ENCODE peak calls at places on chromosomes 12 and 14, in five cellular contexts. J, L, Y, U and C are unnamed samples. For H3K4me1, the result is how much of the 10 kb centered on the place peaks cover.

GRCh38 chr12:105980048-105980447 is 158.7 kb downstream of the NUAK1 start:
- DNase-seq in Y (no peak), J (no peak), U (no peak), L (no peak), C (no peak)

GRCh38 chr12:121800694-121801600 is 2.9 kb upstream of the SETD1B start:
- DNase-seq in L (peak), J (peak), U (peak), Y (peak), C (peak)

GRCh38 chr12:28242888-28243633 is 52.8 kb downstream of the CCDC91 start:
- DNase-seq in U (no peak), J (no peak), L (peak), Y (no peak), C (no peak)

GRCh38 chr12:77229640-77230442 is 164.5 kb upstream of the E2F7 start:
- DNase-seq in J (no peak), Y (no peak), U (no peak), L (peak), C (no peak)

GRCh38 chr12:105279460-105280056 is 43.6 kb upstream of the APPL2 start:
- DNase-seq in U (peak), J (no peak), L (no peak), Y (no peak), C (no peak)

GRCh38 chr12:107801150-107801549 is 26.6 kb downstream of the ASCL4 start:
- DNase-seq in L (no peak), Y (no peak), J (no peak), U (no peak), C (no peak)

GRCh38 chr12:82862069-82862841 is 175.5 kb downstream of the TMTC2 start:
- DNase-seq in Y (no peak), L (peak), J (no peak), U (no peak), C (no peak)

GRCh38 chr12:11863478-11863906 is 207.2 kb upstream of the BCL2L14 start:
- DNase-seq in J (no peak), L (no peak), U (no peak), Y (peak), C (no peak)

GRCh38 chr12:96177013-96177412 is 17.2 kb upstream of the ELK3 start:
- DNase-seq in J (no peak), L (peak), U (no peak), Y (no peak), C (no peak)

GRCh38 chr12:95700316-95700785 is 90.2 kb downstream of the NTN4 start:
- DNase-seq in L (peak), U (peak), Y (no peak), J (no peak), C (no peak)

GRCh38 chr14:79585845-79586244 is 625.5 kb downstream of the DIO2 start:
- DNase-seq in L (peak), J (no peak), Y (no peak), U (peak), C (no peak)

GRCh38 chr12:62813031-62813829 is 121.7 kb downstream of the PPM1H start:
- DNase-seq in Y (peak), U (peak), L (no peak), J (peak), C (no peak)

GRCh38 chr14:71672596-71672995 is 259.6 kb upstream of the RGS6 start:
- DNase-seq in L (no peak), Y (no peak), J (no peak), U (no peak), C (no peak)

GRCh38 chr12:28882444-28882843 is 266.6 kb upstream of the FAR2 start:
- DNase-seq in U (no peak), J (no peak), Y (no peak), L (peak), C (no peak)

GRCh38 chr12:107844312-107844921 is 69.9 kb downstream of the ASCL4 start:
- DNase-seq in U (no peak), Y (no peak), J (peak), L (no peak), C (no peak)

GRCh38 chr14:77186911-77187648 is 5.5 kb downstream of the TMEM63C start:
- DNase-seq in J (no peak), L (peak), Y (no peak), U (peak), C (no peak)

DNA sequence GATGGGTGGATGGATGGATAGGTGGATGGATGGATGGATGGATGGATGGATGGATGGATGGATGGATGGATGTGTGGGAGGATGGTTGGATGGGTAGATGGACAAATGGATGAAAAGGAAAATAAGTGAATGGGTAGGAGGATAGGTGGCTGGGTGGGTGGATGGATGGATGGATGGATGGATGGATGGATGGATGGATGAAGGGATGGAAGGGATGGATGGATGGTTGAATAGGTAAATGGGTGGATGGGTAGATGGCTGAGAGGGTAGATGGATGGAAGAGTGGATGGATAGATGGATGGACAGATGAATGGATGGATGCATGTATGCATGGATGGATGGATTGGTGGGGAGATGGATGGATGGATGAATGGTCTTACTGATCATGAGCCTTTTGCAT is 36.5 kb downstream of the MAP1LC3B2 start:
- DNase-seq in Y (no peak), U (no peak), L (no peak), J (no peak), C (no peak)
- H3K4me1 ChIP-seq in Y (under half), U (under half), L (under half), J (half or more), C (under half)

GRCh38 chr14:22839159-22839779 is 2.9 kb downstream of the MMP14 start:
- DNase-seq in Y (peak), L (no peak), J (no peak), U (no peak), C (peak)

GRCh38 chr14:22838631-22839041 is 2.3 kb downstream of the MMP14 start:
- DNase-seq in L (no peak), U (no peak), J (no peak), Y (peak), C (no peak)

GRCh38 chr14:22836301-22837058 is at the start of gene MMP14:
- DNase-seq in U (no peak), L (peak), J (peak), Y (peak), C (peak)

GRCh38 chr14:22837059-22837749 is 819 bp downstream of the MMP14 start:
- DNase-seq in L (peak), J (peak), Y (peak), U (no peak), C (peak)

GRCh38 chr14:22837750-22838538 is 1.6 kb downstream of the MMP14 start:
- DNase-seq in Y (peak), L (peak), J (no peak), U (no peak), C (no peak)
- H3K4me3 ChIP-seq in Y (peak), L (peak), J (peak), U (no peak), C (peak)

DNA sequence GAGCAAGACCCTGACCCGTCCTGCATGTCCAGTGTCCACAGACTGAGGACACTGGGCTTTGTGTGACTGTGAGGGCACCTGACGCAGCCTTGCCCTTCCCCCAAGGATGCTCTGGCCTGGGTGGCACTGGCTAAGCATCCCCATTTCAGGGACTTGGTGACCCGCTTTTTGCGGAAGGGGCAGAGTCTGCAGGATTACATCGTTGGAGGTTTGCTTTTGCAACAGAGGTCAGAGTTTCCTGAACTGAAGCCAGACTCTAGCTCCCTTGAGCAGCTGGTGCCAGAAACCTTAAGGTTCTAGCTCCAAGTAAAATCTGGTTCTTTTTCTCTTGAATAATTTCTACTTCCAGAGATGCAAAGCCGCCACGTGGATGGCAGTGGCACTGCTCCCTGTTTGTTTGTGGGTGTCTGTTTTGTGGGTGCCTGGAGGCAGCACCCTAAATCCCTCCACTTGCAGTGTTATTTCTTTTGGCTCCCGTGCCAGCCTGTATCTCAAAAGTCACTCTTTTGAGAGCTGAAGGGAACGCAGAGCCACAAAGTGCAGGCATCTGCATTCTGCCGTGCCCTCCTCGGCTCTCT is 184.7 kb downstream of the TSPAN9 start:
- DNase-seq in L (no peak), J (peak), U (no peak), Y (peak), C (no peak)
- TF ChIP-seq CTCF in L (no peak), J (no peak), U (no peak), Y (no peak), C (no peak)

GRCh38 chr14:56085471-56085870 is 32.7 kb upstream of the PELI2 start:
- DNase-seq in L (peak), J (no peak), Y (no peak), U (peak), C (peak)
- H3K4me1 ChIP-seq in L (under half), J (under half), Y (under half), U (under half), C (under half)

GRCh38 chr12:54030442-54030801 is 2.2 kb downstream of the HOXC6 start:
- DNase-seq in L (no peak), U (no peak), Y (no peak), J (no peak), C (no peak)
- H3K4me3 ChIP-seq in L (no peak), U (no peak), Y (peak), J (no peak), C (no peak)

GRCh38 chr12:4855121-4855924 is 54.4 kb upstream of the KCNA1 start:
- DNase-seq in J (no peak), L (peak), Y (peak), U (peak), C (peak)
- TF ChIP-seq CTCF in J (peak), L (peak), Y (peak), U (peak), C (peak)

DNA sequence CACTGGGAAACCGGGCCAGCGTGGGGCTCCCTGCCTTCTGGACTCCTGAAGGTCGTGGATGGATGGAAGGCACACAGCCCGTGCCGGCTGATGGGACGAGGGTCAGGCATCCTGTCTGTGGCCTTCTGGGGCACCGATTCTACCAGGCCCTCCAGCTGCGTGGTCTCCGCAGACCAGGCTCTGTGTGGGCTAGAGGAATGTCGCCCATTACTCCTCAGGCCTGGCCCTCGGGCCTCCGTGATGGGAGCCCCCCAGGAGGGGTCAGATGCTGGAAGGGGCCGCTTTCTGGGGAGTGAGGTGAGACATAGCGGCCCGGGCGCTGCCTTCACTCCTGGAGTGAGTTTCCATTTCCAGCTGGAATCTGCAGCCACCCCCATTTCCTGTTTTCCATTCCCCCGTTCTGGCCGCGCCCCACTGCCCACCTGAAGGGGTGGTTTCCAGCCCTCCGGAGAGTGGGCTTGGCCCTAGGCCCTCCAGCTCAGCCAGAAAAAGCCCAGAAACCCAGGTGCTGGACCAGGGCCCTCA is 26.9 kb downstream of the HIP1R start:
- DNase-seq in U (no peak), L (no peak), J (no peak), Y (no peak), C (no peak)
- H3K4me1 ChIP-seq in U (under half), L (under half), J (under half), Y (under half), C (under half)

DNA sequence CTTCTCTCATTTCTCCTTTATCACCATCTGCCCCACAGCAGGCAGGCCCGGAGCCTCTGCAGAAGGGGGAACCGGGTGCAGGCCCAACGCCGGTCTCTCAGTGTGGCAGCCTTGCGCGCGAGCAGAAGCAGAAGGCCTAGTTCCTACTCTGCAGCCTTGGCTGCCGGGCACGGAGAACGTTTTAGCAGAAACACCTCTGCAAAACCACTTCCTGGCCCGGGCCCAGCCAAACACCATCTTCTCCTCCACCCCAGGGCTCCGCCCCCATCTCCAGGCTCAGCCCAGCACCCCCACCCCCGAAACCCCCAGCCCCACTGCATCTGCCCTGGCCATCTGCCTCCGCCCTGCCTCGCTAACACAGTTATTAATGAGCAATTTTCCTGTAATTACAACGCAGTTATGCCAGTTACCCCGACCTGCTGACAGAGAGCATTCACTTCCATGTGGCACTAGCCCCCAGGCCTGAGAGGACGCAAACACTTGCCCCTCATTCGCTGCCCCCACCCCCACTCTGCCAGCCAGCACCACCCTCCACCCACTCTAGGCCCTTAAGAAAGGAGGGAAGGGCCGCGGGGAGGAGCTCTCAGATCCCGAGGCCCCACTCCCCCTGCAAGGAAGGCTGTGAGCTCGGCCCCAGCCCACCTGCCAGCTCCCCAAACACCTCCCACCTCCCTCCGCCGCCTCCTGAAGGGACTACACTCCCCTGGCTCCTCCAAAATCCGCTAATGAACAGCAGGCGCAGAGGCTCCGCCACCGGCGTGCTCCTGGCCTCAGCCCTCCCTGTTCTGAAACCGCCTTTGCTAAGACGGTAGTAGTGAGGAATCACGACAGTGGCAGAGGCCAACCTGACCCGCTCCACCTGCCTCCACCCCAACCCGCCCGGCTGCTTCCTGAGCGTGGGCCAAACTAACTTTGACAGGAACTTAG is 44.7 kb upstream of the FBRSL1 start:
- DNase-seq in L (no peak), J (peak), U (no peak), Y (no peak), C (no peak)
- H3K4me3 ChIP-seq in L (peak), J (peak), U (peak), Y (peak), C (peak)

GRCh38 chr12:128057586-128057985 is 209.4 kb upstream of the TMEM132C start:
- DNase-seq in L (no peak), U (no peak), Y (no peak), J (no peak), C (no peak)

GRCh38 chr12:128055567-128055966 is 211.4 kb upstream of the TMEM132C start:
- DNase-seq in U (no peak), Y (no peak), L (no peak), J (no peak), C (no peak)

GRCh38 chr12:128056299-128056885 is 210.6 kb upstream of the TMEM132C start:
- DNase-seq in Y (no peak), J (no peak), L (no peak), U (no peak), C (no peak)

GRCh38 chr12:128059621-128060370 is 207.2 kb upstream of the TMEM132C start:
- DNase-seq in U (no peak), L (no peak), Y (no peak), J (no peak), C (no peak)
- TF ChIP-seq CTCF in U (no peak), L (no peak), Y (no peak), J (no peak), C (no peak)

GRCh38 chr12:41473441-41473840 is 285.3 kb downstream of the PDZRN4 start:
- DNase-seq in J (no peak), L (no peak), U (no peak), Y (no peak), C (no peak)
- H3K4me1 ChIP-seq in J (under half), L (under half), U (under half), Y (under half), C (under half)